ENCODE peak calls at places on chromosomes 1 and 21, in nine cellular contexts. One of them, this sample, is unnamed.
A peak's percentile ranks its signal among the peaks of the same experiment; 100 is the strongest.

GRCh38 chr21:26842976-26843911 is 2.0 kb downstream of the ADAMTS1 start:
- DNase-seq in kidney: peak; percentile 96
- DNase-seq in left ventricle myocardium inferior: peak; percentile 95
- DNase-seq in stomach: peak; percentile 87
- DNase-seq in fibroblast of pulmonary artery: peak; percentile 97
- DNase-seq in CD8-positive, alpha-beta T cell: no peak
- DNase-seq in dorsolateral prefrontal cortex: peak; percentile 89
- DNase-seq in ovary: peak; percentile 92
- DNase-seq in cardiac muscle cell: peak; percentile 96
- DNase-seq in this sample: peak; percentile 92

GRCh38 chr1:72891976-72892375 is 609.6 kb upstream of the NEGR1 start:
- DNase-seq in ovary: no peak
- DNase-seq in fibroblast of pulmonary artery: no peak
- DNase-seq in left ventricle myocardium inferior: no peak
- DNase-seq in stomach: no peak
- DNase-seq in CD8-positive, alpha-beta T cell: no peak
- DNase-seq in cardiac muscle cell: no peak
- DNase-seq in kidney: no peak
- DNase-seq in dorsolateral prefrontal cortex: no peak
- DNase-seq in this sample: no peak

GRCh38 chr1:172180886-172181285 is 239.6 kb upstream of the C1orf105 start:
- DNase-seq in cardiac muscle cell: peak; percentile 71
- DNase-seq in dorsolateral prefrontal cortex: no peak
- DNase-seq in stomach: peak; percentile 42
- DNase-seq in fibroblast of pulmonary artery: peak; percentile 69
- DNase-seq in left ventricle myocardium inferior: peak; percentile 52
- DNase-seq in CD8-positive, alpha-beta T cell: peak; percentile 13
- DNase-seq in kidney: peak; percentile 78
- DNase-seq in ovary: peak; percentile 42
- DNase-seq in this sample: no peak

GRCh38 chr1:178168535-178168934 is 74.6 kb downstream of the RASAL2 start:
- DNase-seq in dorsolateral prefrontal cortex: no peak
- DNase-seq in cardiac muscle cell: peak; percentile 49
- DNase-seq in CD8-positive, alpha-beta T cell: no peak
- DNase-seq in stomach: no peak
- DNase-seq in kidney: no peak
- DNase-seq in ovary: no peak
- DNase-seq in left ventricle myocardium inferior: no peak
- DNase-seq in fibroblast of pulmonary artery: peak; percentile 59
- DNase-seq in this sample: no peak

GRCh38 chr1:194043984-194044755 is 857.8 kb upstream of the B3GALT2 start:
- DNase-seq in CD8-positive, alpha-beta T cell: no peak
- DNase-seq in dorsolateral prefrontal cortex: no peak
- DNase-seq in cardiac muscle cell: peak; percentile 29
- DNase-seq in fibroblast of pulmonary artery: peak; percentile 57
- DNase-seq in left ventricle myocardium inferior: no peak
- DNase-seq in kidney: no peak
- DNase-seq in stomach: no peak
- DNase-seq in ovary: no peak
- DNase-seq in this sample: no peak

GRCh38 chr21:34862951-34863350 is 186.2 kb downstream of the RUNX1 start:
- DNase-seq in fibroblast of pulmonary artery: no peak
- DNase-seq in cardiac muscle cell: no peak
- DNase-seq in ovary: no peak
- DNase-seq in CD8-positive, alpha-beta T cell: no peak
- DNase-seq in stomach: no peak
- DNase-seq in kidney: no peak
- DNase-seq in left ventricle myocardium inferior: no peak
- DNase-seq in dorsolateral prefrontal cortex: no peak
- DNase-seq in this sample: no peak

GRCh38 chr1:9145714-9146113 is 16.8 kb upstream of the GPR157 start:
- DNase-seq in kidney: peak; percentile 22
- DNase-seq in left ventricle myocardium inferior: no peak
- DNase-seq in CD8-positive, alpha-beta T cell: no peak
- DNase-seq in dorsolateral prefrontal cortex: no peak
- DNase-seq in ovary: no peak
- DNase-seq in fibroblast of pulmonary artery: no peak
- DNase-seq in cardiac muscle cell: no peak
- DNase-seq in stomach: no peak
- DNase-seq in this sample: no peak

GRCh38 chr1:193335797-193336428 is 149.5 kb upstream of the B3GALT2 start:
- DNase-seq in left ventricle myocardium inferior: no peak
- DNase-seq in CD8-positive, alpha-beta T cell: no peak
- DNase-seq in dorsolateral prefrontal cortex: no peak
- DNase-seq in cardiac muscle cell: peak; percentile 57
- DNase-seq in fibroblast of pulmonary artery: peak; percentile 61
- DNase-seq in kidney: no peak
- DNase-seq in ovary: no peak
- DNase-seq in stomach: no peak
- DNase-seq in this sample: no peak

GRCh38 chr21:33478858-33479678 is 706 bp downstream of the TMEM50B start:
- DNase-seq in kidney: peak; percentile 83
- DNase-seq in cardiac muscle cell: peak; percentile 39
- DNase-seq in left ventricle myocardium inferior: no peak
- DNase-seq in stomach: peak; percentile 36
- DNase-seq in ovary: peak; percentile 32
- DNase-seq in dorsolateral prefrontal cortex: no peak
- DNase-seq in fibroblast of pulmonary artery: peak; percentile 31
- DNase-seq in CD8-positive, alpha-beta T cell: peak; percentile 23
- DNase-seq in this sample: peak; percentile 20

DNA sequence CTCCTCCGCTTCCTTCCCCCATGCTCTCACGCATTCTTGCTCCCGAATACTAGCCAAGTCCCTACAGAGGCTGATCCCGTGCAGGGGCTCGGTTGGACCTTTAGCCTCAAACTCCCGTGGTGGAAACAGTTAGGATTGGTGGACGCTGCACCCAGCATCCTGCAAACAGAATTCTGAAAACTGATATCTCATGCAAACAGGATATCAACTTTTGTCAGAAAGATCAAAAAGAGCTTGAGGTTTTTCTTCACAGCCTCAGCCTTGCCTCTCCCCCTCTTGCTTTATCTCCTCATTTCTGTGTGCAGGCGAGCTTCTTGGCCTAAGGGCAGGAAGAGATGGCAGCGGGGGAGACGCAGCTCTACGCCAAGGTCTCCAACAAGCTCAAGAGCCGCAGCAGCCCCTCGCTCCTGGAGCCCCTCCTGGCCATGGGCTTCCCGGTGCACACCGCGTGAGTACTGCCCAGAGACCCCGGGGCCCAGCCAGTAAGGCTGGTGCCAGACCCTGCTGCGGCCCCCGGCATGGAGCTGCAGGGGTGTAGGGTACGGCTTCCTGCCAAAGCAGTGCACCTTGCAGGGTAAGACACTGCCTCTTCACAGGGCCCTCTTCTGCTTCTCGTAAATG is at the start of gene UBASH3A:
- DNase-seq in left ventricle myocardium inferior: no peak
- DNase-seq in fibroblast of pulmonary artery: no peak
- DNase-seq in ovary: no peak
- DNase-seq in cardiac muscle cell: no peak
- DNase-seq in dorsolateral prefrontal cortex: no peak
- DNase-seq in kidney: no peak
- DNase-seq in CD8-positive, alpha-beta T cell: peak; percentile 47
- DNase-seq in stomach: no peak
- DNase-seq in this sample: peak; percentile 92
- H3K4me3 ChIP-seq in left ventricle myocardium inferior: no peak within 1 kb of the TSS
- H3K4me3 ChIP-seq in fibroblast of pulmonary artery: no peak within 1 kb of the TSS
- H3K4me3 ChIP-seq in ovary: no peak within 1 kb of the TSS
- H3K4me3 ChIP-seq in cardiac muscle cell: no peak within 1 kb of the TSS
- H3K4me3 ChIP-seq in dorsolateral prefrontal cortex: no peak within 1 kb of the TSS
- H3K4me3 ChIP-seq in kidney: no peak within 1 kb of the TSS
- H3K4me3 ChIP-seq in CD8-positive, alpha-beta T cell: peak within 1 kb of the TSS; percentile 93
- H3K4me3 ChIP-seq in stomach: no peak within 1 kb of the TSS
- H3K4me3 ChIP-seq in this sample: peak within 1 kb of the TSS; percentile 85

DNA sequence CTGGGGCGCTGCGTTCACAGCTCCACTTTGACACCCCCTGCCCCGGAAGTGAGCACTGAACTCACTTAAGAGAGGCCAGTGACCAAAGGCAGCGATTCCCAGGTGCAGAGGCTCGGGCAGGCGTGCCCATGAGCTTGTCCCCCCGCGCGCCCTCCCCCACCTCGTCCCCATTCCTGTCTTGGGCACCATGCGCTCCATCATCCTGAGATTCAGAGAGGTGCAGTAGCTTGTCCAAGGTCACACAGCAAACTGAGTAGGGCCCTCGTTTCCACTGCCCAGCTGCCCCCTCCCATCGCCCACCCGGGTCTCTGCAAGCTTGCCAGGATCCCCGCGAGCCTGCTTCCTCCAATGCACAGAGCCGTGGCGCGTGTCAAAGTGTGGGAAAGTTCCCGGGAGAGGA is 68.0 kb downstream of the SYT2 start:
- DNase-seq in ovary: no peak
- DNase-seq in kidney: no peak
- DNase-seq in left ventricle myocardium inferior: no peak
- DNase-seq in cardiac muscle cell: no peak
- DNase-seq in stomach: no peak
- DNase-seq in CD8-positive, alpha-beta T cell: no peak
- DNase-seq in fibroblast of pulmonary artery: no peak
- DNase-seq in dorsolateral prefrontal cortex: no peak
- DNase-seq in this sample: no peak
- H3K4me3 ChIP-seq in ovary: no peak overlapping the region
- H3K4me3 ChIP-seq in kidney: no peak overlapping the region
- H3K4me3 ChIP-seq in left ventricle myocardium inferior: peak overlapping the region; percentile 61
- H3K4me3 ChIP-seq in cardiac muscle cell: peak overlapping the region; percentile 18
- H3K4me3 ChIP-seq in stomach: peak overlapping the region; percentile 52
- H3K4me3 ChIP-seq in CD8-positive, alpha-beta T cell: no peak overlapping the region
- H3K4me3 ChIP-seq in fibroblast of pulmonary artery: no peak overlapping the region
- H3K4me3 ChIP-seq in dorsolateral prefrontal cortex: no peak overlapping the region
- H3K4me3 ChIP-seq in this sample: no peak overlapping the region

GRCh38 chr21:36749935-36750578 is 51.1 kb downstream of the SIM2 start:
- DNase-seq in CD8-positive, alpha-beta T cell: no peak
- DNase-seq in dorsolateral prefrontal cortex: no peak
- DNase-seq in ovary: no peak
- DNase-seq in stomach: no peak
- DNase-seq in cardiac muscle cell: peak; percentile 46
- DNase-seq in kidney: no peak
- DNase-seq in fibroblast of pulmonary artery: peak; percentile 44
- DNase-seq in left ventricle myocardium inferior: no peak
- DNase-seq in this sample: no peak

GRCh38 chr21:36747114-36747814 is 48.3 kb downstream of the SIM2 start:
- DNase-seq in kidney: no peak
- DNase-seq in fibroblast of pulmonary artery: no peak
- DNase-seq in cardiac muscle cell: no peak
- DNase-seq in CD8-positive, alpha-beta T cell: no peak
- DNase-seq in ovary: no peak
- DNase-seq in dorsolateral prefrontal cortex: no peak
- DNase-seq in stomach: no peak
- DNase-seq in left ventricle myocardium inferior: peak; percentile 23
- DNase-seq in this sample: no peak

GRCh38 chr21:36750579-36750959 is 51.7 kb downstream of the SIM2 start:
- DNase-seq in stomach: no peak
- DNase-seq in ovary: no peak
- DNase-seq in CD8-positive, alpha-beta T cell: no peak
- DNase-seq in left ventricle myocardium inferior: no peak
- DNase-seq in kidney: no peak
- DNase-seq in fibroblast of pulmonary artery: no peak
- DNase-seq in cardiac muscle cell: no peak
- DNase-seq in dorsolateral prefrontal cortex: no peak
- DNase-seq in this sample: no peak

GRCh38 chr21:36745459-36745858 is 46.5 kb downstream of the SIM2 start:
- DNase-seq in left ventricle myocardium inferior: no peak
- DNase-seq in ovary: no peak
- DNase-seq in kidney: no peak
- DNase-seq in fibroblast of pulmonary artery: no peak
- DNase-seq in CD8-positive, alpha-beta T cell: no peak
- DNase-seq in dorsolateral prefrontal cortex: no peak
- DNase-seq in stomach: no peak
- DNase-seq in cardiac muscle cell: no peak
- DNase-seq in this sample: no peak

GRCh38 chr21:36747815-36748381 is 49.0 kb downstream of the SIM2 start:
- DNase-seq in cardiac muscle cell: peak; percentile 51
- DNase-seq in fibroblast of pulmonary artery: peak; percentile 42
- DNase-seq in dorsolateral prefrontal cortex: no peak
- DNase-seq in kidney: no peak
- DNase-seq in ovary: no peak
- DNase-seq in CD8-positive, alpha-beta T cell: no peak
- DNase-seq in stomach: no peak
- DNase-seq in left ventricle myocardium inferior: peak; percentile 62
- DNase-seq in this sample: no peak
- H3K4me3 ChIP-seq in cardiac muscle cell: peak overlapping the region; percentile 47
- H3K4me3 ChIP-seq in fibroblast of pulmonary artery: peak overlapping the region; percentile 27
- H3K4me3 ChIP-seq in dorsolateral prefrontal cortex: peak overlapping the region; percentile 45
- H3K4me3 ChIP-seq in kidney: no peak overlapping the region
- H3K4me3 ChIP-seq in ovary: peak overlapping the region; percentile 10
- H3K4me3 ChIP-seq in CD8-positive, alpha-beta T cell: no peak overlapping the region
- H3K4me3 ChIP-seq in stomach: peak overlapping the region; percentile 32
- H3K4me3 ChIP-seq in left ventricle myocardium inferior: peak overlapping the region; percentile 72
- H3K4me3 ChIP-seq in this sample: no peak overlapping the region

DNA sequence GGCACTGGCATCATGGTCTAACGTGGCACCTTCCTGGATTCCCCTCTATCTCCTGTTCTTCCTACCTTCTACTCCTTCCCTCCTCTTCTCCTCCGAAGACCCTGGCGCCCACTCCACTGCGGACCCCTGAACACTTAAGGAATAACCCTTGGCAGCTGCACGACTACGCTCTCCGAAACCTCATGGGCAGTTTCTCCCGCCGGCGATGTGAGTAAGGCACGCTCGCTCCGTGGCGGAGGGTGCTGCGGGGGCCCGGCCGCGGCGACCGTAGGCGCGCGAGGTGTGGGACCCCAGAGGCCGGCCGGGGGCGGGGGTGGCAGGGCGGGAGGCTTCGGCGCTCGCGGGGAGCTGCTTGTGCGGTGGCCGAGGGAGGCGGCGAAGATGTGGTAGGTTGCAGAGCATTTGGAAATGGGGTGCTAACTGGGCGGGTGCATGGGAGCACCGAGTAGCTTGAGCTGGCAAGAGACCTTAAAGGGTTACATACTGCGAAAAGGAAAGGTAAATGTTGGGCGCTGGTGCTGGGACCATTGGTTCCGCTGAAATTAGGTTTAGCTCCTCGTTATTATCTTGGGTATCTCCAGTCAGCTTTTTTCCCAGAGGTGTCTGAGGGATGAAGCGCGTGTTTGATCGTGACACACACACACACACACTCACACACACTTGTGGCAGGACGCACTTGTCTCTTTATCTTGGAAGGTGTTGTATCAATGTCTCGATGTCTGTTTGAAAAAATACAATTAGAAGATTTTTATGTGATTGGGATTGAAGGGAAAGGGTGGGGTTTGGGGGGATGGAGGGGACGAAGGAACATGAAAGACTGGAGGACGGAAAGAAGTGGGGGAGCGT is 936 bp downstream of the LRRC7 start:
- DNase-seq in left ventricle myocardium inferior: no peak
- DNase-seq in cardiac muscle cell: peak; percentile 3
- DNase-seq in dorsolateral prefrontal cortex: peak; percentile 45
- DNase-seq in ovary: no peak
- DNase-seq in fibroblast of pulmonary artery: no peak
- DNase-seq in kidney: peak; percentile 43
- DNase-seq in CD8-positive, alpha-beta T cell: no peak
- DNase-seq in stomach: no peak
- DNase-seq in this sample: no peak
- H3K4me3 ChIP-seq in left ventricle myocardium inferior: peak overlapping the region; percentile 70
- H3K4me3 ChIP-seq in cardiac muscle cell: peak overlapping the region; percentile 41
- H3K4me3 ChIP-seq in dorsolateral prefrontal cortex: peak overlapping the region; percentile 70
- H3K4me3 ChIP-seq in ovary: peak overlapping the region; percentile 24
- H3K4me3 ChIP-seq in fibroblast of pulmonary artery: peak overlapping the region; percentile 32
- H3K4me3 ChIP-seq in kidney: peak overlapping the region; percentile 60
- H3K4me3 ChIP-seq in CD8-positive, alpha-beta T cell: no peak overlapping the region
- H3K4me3 ChIP-seq in stomach: peak overlapping the region; percentile 61
- H3K4me3 ChIP-seq in this sample: no peak overlapping the region